ENCODE peak calls at places on chromosomes 5 and 9, in five cellular contexts. P is D341Med, L is kidney tubule cell, V is C1 segment of cervical spinal cord, F is foreskin melanocyte. O is an unnamed sample.

GRCh38 chr5:170818222-170818621 is 34.7 kb downstream of the GABRP start:
- DNase-seq in P (no peak), L (no peak), V (no peak), F (no peak), O (no peak)

GRCh38 chr5:119400248-119400647 is 44.4 kb downstream of the TNFAIP8 start:
- DNase-seq in P (no peak), L (peak), V (no peak), F (no peak), O (peak)

GRCh38 chr9:127451681-127452480 is 571 bp downstream of the LRSAM1 start:
- DNase-seq in P (peak), L (peak), V (peak), F (peak), O (peak)

GRCh38 chr9:37778534-37778933 is 6.3 kb downstream of the EXOSC3 start:
- DNase-seq in P (no peak), L (no peak), V (no peak), F (no peak), O (no peak)

GRCh38 chr5:156120777-156121176 is 206.2 kb upstream of the SGCD start:
- DNase-seq in P (no peak), L (peak), V (no peak), F (peak), O (peak)

GRCh38 chr5:120913396-120913795 is 449.3 kb downstream of the PRR16 start:
- DNase-seq in P (no peak), L (no peak), V (no peak), F (peak), O (no peak)

GRCh38 chr5:148939676-148940075 is 113.3 kb downstream of the ADRB2 start:
- DNase-seq in P (no peak), L (peak), V (no peak), F (no peak), O (no peak)

GRCh38 chr5:41510176-41510831 is at the start of gene PLCXD3:
- DNase-seq in P (peak), L (peak), V (peak), F (no peak), O (no peak)

GRCh38 chr5:180785151-180785781 is 17.3 kb downstream of the MGAT1 start:
- DNase-seq in P (no peak), L (peak), V (no peak), F (no peak), O (no peak)

GRCh38 chr5:15852217-15852616 is 327.4 kb downstream of the MARCHF11 start:
- DNase-seq in P (no peak), L (no peak), V (no peak), F (no peak), O (no peak)

GRCh38 chr5:75617746-75618352 is 6.6 kb downstream of the ANKDD1B start:
- DNase-seq in P (no peak), L (no peak), V (no peak), F (no peak), O (no peak)

GRCh38 chr5:14337603-14338002 is 194.5 kb downstream of the TRIO start:
- DNase-seq in P (no peak), L (no peak), V (no peak), F (peak), O (no peak)

GRCh38 chr5:164356790-164357189 is 851.4 kb downstream of the MAT2B start:
- DNase-seq in P (no peak), L (no peak), V (no peak), F (no peak), O (no peak)

GRCh38 chr9:93260290-93261066 is 76.5 kb downstream of the WNK2 start:
- DNase-seq in P (peak), L (no peak), V (no peak), F (no peak), O (no peak)

GRCh38 chr5:130773813-130774212 is 391.2 kb downstream of the HINT1 start:
- DNase-seq in P (peak), L (peak), V (no peak), F (no peak), O (peak)

GRCh38 chr9:87035868-87036267 is 88.6 kb upstream of the GAS1 start:
- DNase-seq in P (no peak), L (no peak), V (no peak), F (no peak), O (no peak)

GRCh38 chr9:134642385-134643181 is 980 bp downstream of the COL5A1 start:
- DNase-seq in P (no peak), L (no peak), V (no peak), F (no peak), O (no peak)